ENCODE peak calls at places on chromosomes 16 and 17, in ten cellular contexts. H, S, Z, D, M, P, T, C, F and Q are unnamed samples. For H3K36me3, the result is how much of the 10 kb centered on the place peaks cover.

GRCh38 chr17:50221500-50222480 is 20.4 kb upstream of the COL1A1 start:
- DNase-seq in H (peak), S (peak), Z (no peak), D (no peak), M (no peak), P (no peak), T (peak), C (no peak), F (peak), Q (no peak)

GRCh38 chr16:12531937-12532336 is 271.8 kb downstream of the CPPED1 start:
- DNase-seq in H (no peak), S (no peak), Z (no peak), D (no peak), M (no peak), P (no peak), T (no peak), C (no peak), F (no peak), Q (no peak)

GRCh38 chr17:38591759-38592241 is 14.0 kb downstream of the SRCIN1 start:
- DNase-seq in H (no peak), S (peak), Z (no peak), D (no peak), M (no peak), P (no peak), T (no peak), C (no peak), F (no peak), Q (no peak)

GRCh38 chr17:20992987-20993862 is 49.6 kb downstream of the USP22 start:
- DNase-seq in H (peak), S (peak), Z (peak), D (peak), M (peak), P (peak), T (peak), C (peak), F (peak), Q (no peak)

GRCh38 chr17:73976147-73976546 is 227.3 kb upstream of the RPL38 start:
- DNase-seq in H (no peak), S (no peak), Z (no peak), D (no peak), M (no peak), P (no peak), T (no peak), C (no peak), F (no peak), Q (no peak)

GRCh38 chr17:44223574-44224046 is 4.1 kb upstream of the UBTF start:
- DNase-seq in H (no peak), S (peak), Z (peak), D (peak), M (peak), P (no peak), T (peak), C (no peak), F (peak), Q (no peak)

GRCh38 chr16:1309888-1310831 is 724 bp downstream of the UBE2I start:
- DNase-seq in H (peak), S (peak), Z (peak), D (peak), M (peak), P (peak), T (peak), C (peak), F (peak), Q (peak)

GRCh38 chr17:82963104-82963950 is 116.1 kb upstream of the METRNL start:
- DNase-seq in H (peak), S (peak), Z (peak), D (peak), M (peak), P (peak), T (peak), C (peak), F (peak), Q (peak)

GRCh38 chr17:3574231-3574630 is 16.6 kb upstream of the TRPV3 start:
- DNase-seq in H (no peak), S (no peak), Z (no peak), D (no peak), M (no peak), P (no peak), T (no peak), C (no peak), F (no peak), Q (no peak)

GRCh38 chr16:86476956-86477530 is 33.3 kb upstream of the FOXF1 start:
- DNase-seq in H (no peak), S (no peak), Z (no peak), D (no peak), M (no peak), P (peak), T (no peak), C (no peak), F (no peak), Q (no peak)

GRCh38 chr16:49467540-49468372 is 94.2 kb downstream of the C16orf78 start:
- DNase-seq in H (peak), S (no peak), Z (no peak), D (no peak), M (no peak), P (no peak), T (no peak), C (peak), F (no peak), Q (no peak)

GRCh38 chr17:78168906-78169793 is 769 bp downstream of the SYNGR2 start:
- DNase-seq in H (peak), S (peak), Z (peak), D (peak), M (peak), P (peak), T (peak), C (peak), F (peak), Q (peak)

GRCh38 chr17:79997004-79997673 is 38.5 kb downstream of the TBC1D16 start:
- DNase-seq in H (peak), S (no peak), Z (no peak), D (no peak), M (no peak), P (no peak), T (no peak), C (peak), F (no peak), Q (no peak)

GRCh38 chr16:90077757-90078593 is 844 bp upstream of the PRDM7 start:
- DNase-seq in H (no peak), S (no peak), Z (no peak), D (peak), M (peak), P (no peak), T (no peak), C (no peak), F (no peak), Q (no peak)

GRCh38 chr16:74899786-74900185 is 85.1 kb downstream of the WDR59 start:
- DNase-seq in H (no peak), S (no peak), Z (no peak), D (no peak), M (no peak), P (no peak), T (no peak), C (no peak), F (no peak), Q (no peak)

GRCh38 chr16:78133919-78134318 is 34.5 kb downstream of the WWOX start:
- DNase-seq in H (no peak), S (no peak), Z (no peak), D (no peak), M (no peak), P (no peak), T (no peak), C (no peak), F (no peak), Q (no peak)

GRCh38 chr17:75915268-75915667 is 10.6 kb upstream of the MRPL38 start:
- DNase-seq in H (no peak), S (no peak), Z (no peak), D (no peak), M (no peak), P (no peak), T (no peak), C (no peak), F (no peak), Q (no peak)

GRCh38 chr16:1420111-1420539 is 422 bp downstream of the UQCC4 start:
- DNase-seq in H (peak), S (no peak), Z (no peak), D (no peak), M (no peak), P (no peak), T (no peak), C (peak), F (no peak), Q (no peak)

GRCh38 chr16:54930034-54930938 is at the start of gene IRX5:
- DNase-seq in H (peak), S (peak), Z (peak), D (peak), M (peak), P (peak), T (peak), C (no peak), F (peak), Q (peak)

GRCh38 chr17:80114758-80115157 is 13.4 kb downstream of the GAA start:
- DNase-seq in H (no peak), S (no peak), Z (no peak), D (no peak), M (no peak), P (no peak), T (no peak), C (no peak), F (no peak), Q (no peak)

DNA sequence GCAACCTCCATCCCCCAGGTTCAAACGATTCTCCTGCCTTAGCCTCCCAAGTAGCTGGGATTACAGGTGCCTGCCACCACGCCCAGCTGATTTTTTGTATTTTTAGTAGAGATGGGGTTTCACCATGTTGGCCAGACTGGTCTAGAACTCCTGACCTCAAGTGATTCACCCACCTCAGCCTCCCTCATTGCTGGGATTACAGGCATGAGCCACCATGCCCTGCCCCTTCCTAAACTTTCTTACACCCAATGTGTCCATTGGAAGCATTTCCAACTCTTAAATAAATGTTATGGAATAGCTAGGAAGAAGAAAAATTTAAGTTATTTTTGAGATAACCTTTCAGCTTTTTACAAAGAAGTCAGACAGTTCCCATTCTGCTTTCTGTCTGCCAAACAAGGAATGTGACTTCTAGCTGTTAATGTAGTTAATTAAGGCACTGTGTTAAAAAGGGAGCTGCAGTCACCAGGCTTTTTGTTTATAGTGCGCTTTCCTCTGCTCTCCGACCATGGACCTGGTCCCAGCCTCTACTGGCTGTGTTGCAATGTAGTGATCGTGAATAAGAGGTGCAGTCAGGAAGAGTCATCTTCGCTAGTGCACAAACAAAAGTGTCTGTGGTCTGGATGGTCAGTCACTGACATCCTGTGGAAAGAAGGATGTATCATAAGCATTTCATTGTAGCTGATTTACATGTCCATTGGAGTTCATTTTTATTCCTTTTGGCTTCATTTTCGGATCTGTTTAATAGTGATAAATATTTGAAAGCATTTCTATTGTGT is 39.7 kb downstream of the USP10 start:
- DNase-seq in H (no peak), S (peak), Z (no peak), D (no peak), M (no peak), P (no peak), T (no peak), C (no peak), F (no peak), Q (no peak)
- H3K27ac ChIP-seq in H (no peak), S (no peak), Z (no peak), D (no peak), M (no peak), P (no peak), T (no peak), C (no peak), F (no peak), Q (no peak)

GRCh38 chr17:17084941-17085340 is 42.7 kb downstream of the MPRIP start:
- DNase-seq in H (no peak), S (no peak), Z (peak), D (no peak), M (no peak), P (no peak), T (no peak), C (no peak), F (no peak), Q (no peak)

GRCh38 chr17:17086585-17086984 is 44.3 kb downstream of the MPRIP start:
- DNase-seq in H (no peak), S (no peak), Z (peak), D (no peak), M (no peak), P (no peak), T (no peak), C (no peak), F (no peak), Q (no peak)

GRCh38 chr17:17082878-17083277 is 40.6 kb downstream of the MPRIP start:
- DNase-seq in H (no peak), S (no peak), Z (peak), D (no peak), M (no peak), P (no peak), T (no peak), C (no peak), F (no peak), Q (no peak)

GRCh38 chr17:17081304-17081940 is 39.2 kb downstream of the MPRIP start:
- DNase-seq in H (no peak), S (no peak), Z (peak), D (no peak), M (no peak), P (no peak), T (no peak), C (no peak), F (no peak), Q (no peak)

GRCh38 chr17:17084317-17084835 is 42.1 kb downstream of the MPRIP start:
- DNase-seq in H (no peak), S (no peak), Z (peak), D (no peak), M (no peak), P (no peak), T (no peak), C (no peak), F (no peak), Q (no peak)
- H3K36me3 ChIP-seq in H (under half), S (under half), Z (under half), D (under half), M (under half), P (under half), T (under half), C (under half), F (under half), Q (half or more)

GRCh38 chr17:58637011-58637570 is 54.8 kb downstream of the TEX14 start:
- DNase-seq in H (no peak), S (no peak), Z (no peak), D (no peak), M (no peak), P (no peak), T (no peak), C (no peak), F (no peak), Q (no peak)

GRCh38 chr17:58630883-58631522 is 60.8 kb downstream of the TEX14 start:
- DNase-seq in H (peak), S (peak), Z (no peak), D (peak), M (peak), P (no peak), T (peak), C (peak), F (no peak), Q (no peak)

GRCh38 chr17:58631523-58632323 is 60.1 kb downstream of the TEX14 start:
- DNase-seq in H (peak), S (peak), Z (peak), D (peak), M (peak), P (peak), T (peak), C (peak), F (peak), Q (peak)

GRCh38 chr17:58626905-58627304 is 64.9 kb downstream of the TEX14 start:
- DNase-seq in H (no peak), S (no peak), Z (no peak), D (no peak), M (no peak), P (no peak), T (no peak), C (no peak), F (no peak), Q (no peak)

GRCh38 chr17:58632324-58633314 is 59.2 kb downstream of the TEX14 start:
- DNase-seq in H (no peak), S (no peak), Z (no peak), D (peak), M (peak), P (no peak), T (no peak), C (no peak), F (no peak), Q (no peak)
- H3K27ac ChIP-seq in H (peak), S (peak), Z (peak), D (peak), M (peak), P (peak), T (peak), C (peak), F (peak), Q (peak)

GRCh38 chr17:48577330-48577945 is 712 bp downstream of the HOXB4 start:
- DNase-seq in H (no peak), S (peak), Z (no peak), D (no peak), M (no peak), P (no peak), T (no peak), C (no peak), F (no peak), Q (no peak)
- H3K36me3 ChIP-seq in H (under half), S (under half), Z (under half), D (under half), M (under half), P (under half), T (under half), C (under half), F (under half), Q (under half)

GRCh38 chr17:15268003-15268402 is 2.9 kb upstream of the PMP22 start:
- DNase-seq in H (no peak), S (no peak), Z (no peak), D (no peak), M (no peak), P (no peak), T (no peak), C (no peak), F (no peak), Q (no peak)
- H3K27ac ChIP-seq in H (no peak), S (no peak), Z (no peak), D (no peak), M (no peak), P (no peak), T (no peak), C (no peak), F (no peak), Q (peak)

DNA sequence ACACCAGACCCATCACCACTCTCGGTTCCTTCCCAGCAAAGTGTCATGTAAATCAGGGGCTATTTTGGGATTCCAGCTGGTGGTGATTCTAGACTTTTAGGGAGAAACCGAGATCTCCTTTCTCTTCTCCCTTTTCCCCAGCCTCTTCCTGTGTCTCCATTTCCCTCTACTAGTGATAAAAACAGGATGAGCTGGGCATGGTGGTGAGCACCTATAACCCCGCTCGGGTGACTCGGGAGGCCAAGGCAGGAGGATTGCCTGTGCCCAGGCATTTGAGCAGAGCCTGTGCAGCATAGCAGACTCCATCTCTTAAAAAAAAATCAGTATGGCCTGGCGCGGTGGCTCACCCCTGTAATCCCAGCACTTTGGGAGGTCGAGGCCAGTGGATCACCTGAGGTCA is 6.1 kb downstream of the TBX21 start:
- DNase-seq in H (no peak), S (no peak), Z (no peak), D (no peak), M (no peak), P (no peak), T (no peak), C (no peak), F (no peak), Q (no peak)
- H3K36me3 ChIP-seq in H (under half), S (under half), Z (under half), D (under half), M (under half), P (under half), T (under half), C (under half), F (under half), Q (under half)

DNA sequence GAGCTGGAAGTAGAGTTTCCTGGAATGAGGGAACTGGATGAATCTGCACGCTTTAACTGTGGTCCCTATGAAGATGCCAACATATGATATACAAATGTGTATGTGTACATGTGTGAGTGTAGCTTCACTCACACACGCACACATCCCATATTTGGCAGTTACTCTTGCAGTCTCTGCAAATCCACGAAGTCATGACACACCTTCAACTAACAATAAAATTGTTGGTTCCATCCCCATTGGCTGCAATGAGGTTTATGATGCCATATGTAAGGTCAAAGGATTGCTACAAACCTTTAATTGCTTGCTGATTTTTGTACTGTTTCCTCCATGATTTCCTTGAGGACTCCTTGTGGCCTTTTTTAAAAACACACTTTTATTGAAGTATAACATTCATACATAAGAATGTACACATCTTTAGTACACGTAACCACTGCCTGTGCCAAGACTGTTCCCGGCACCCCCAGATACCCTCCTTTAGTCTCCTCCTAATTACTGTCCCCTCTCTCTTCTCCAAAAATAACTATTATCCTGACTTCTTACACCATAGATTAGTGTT is 22.0 kb downstream of the MYO1D start:
- DNase-seq in H (no peak), S (no peak), Z (no peak), D (no peak), M (no peak), P (no peak), T (no peak), C (no peak), F (no peak), Q (no peak)
- H3K27ac ChIP-seq in H (no peak), S (no peak), Z (no peak), D (no peak), M (no peak), P (no peak), T (no peak), C (no peak), F (no peak), Q (no peak)